ENCODE peak calls at places on chromosomes 13 and 19, in four cellular contexts. G is GM12878, D is SK-N-SH, E is HepG2. I is an unnamed sample.

GRCh38 chr19:17757125-17757524 is 5.8 kb downstream of the FCHO1 start:
- DNase-seq in G (no peak), D (peak; percentile 76), E (no peak), I (peak; percentile 52)

GRCh38 chr19:37980419-37980975 is 73.5 kb downstream of the SIPA1L3 start:
- DNase-seq in G (no peak), D (no peak), E (no peak), I (no peak)

GRCh38 chr19:49855277-49855675 is 4.3 kb downstream of the PTOV1 start:
- DNase-seq in G (no peak), D (no peak), E (no peak), I (no peak)

GRCh38 chr19:48881741-48882657 is 9.8 kb downstream of the PPP1R15A start:
- DNase-seq in G (no peak), D (no peak), E (no peak), I (peak; percentile 58)

GRCh38 chr19:7179917-7180306 is 110.4 kb downstream of the ZNF557 start:
- DNase-seq in G (no peak), D (no peak), E (no peak), I (no peak)

GRCh38 chr13:28922341-28922740 is 102.2 kb downstream of the MTUS2 start:
- DNase-seq in G (no peak), D (no peak), E (no peak), I (no peak)

GRCh38 chr19:51259348-51260245 is 8.7 kb downstream of the SIGLECL1 start:
- DNase-seq in G (peak; percentile 12), D (peak; percentile 48), E (peak; percentile 24), I (peak; percentile 43)

GRCh38 chr13:41054212-41054877 is 7.0 kb upstream of the WBP4 start:
- DNase-seq in G (peak; percentile 37), D (peak; percentile 41), E (peak; percentile 53), I (peak; percentile 22)

GRCh38 chr19:15869109-15869555 is 28.7 kb downstream of the CYP4F2 start:
- DNase-seq in G (no peak), D (peak; percentile 66), E (peak; percentile 60), I (peak; percentile 56)

GRCh38 chr13:103539265-103539664 is 473.0 kb upstream of the SLC10A2 start:
- DNase-seq in G (no peak), D (peak; percentile 45), E (no peak), I (no peak)

GRCh38 chr13:25687622-25688225 is 315.9 kb downstream of the ATP8A2 start:
- DNase-seq in G (no peak), D (no peak), E (no peak), I (no peak)

GRCh38 chr13:66534561-66534960 is 695.6 kb downstream of the PCDH9 start:
- DNase-seq in G (no peak), D (no peak), E (no peak), I (no peak)

GRCh38 chr19:8697671-8698432 is 743 bp downstream of the ACTL9 start:
- DNase-seq in G (no peak), D (peak; percentile 61), E (no peak), I (no peak)

GRCh38 chr13:63425131-63425530 is 2009.5 kb upstream of the PCDH20 start:
- DNase-seq in G (no peak), D (no peak), E (no peak), I (no peak)

GRCh38 chr19:14563989-14564650 is 7.7 kb downstream of the NDUFB7 start:
- DNase-seq in G (no peak), D (peak; percentile 88), E (no peak), I (peak; percentile 79)

GRCh38 chr19:41298327-41298964 is 11.5 kb upstream of the CCDC97 start:
- DNase-seq in G (no peak), D (no peak), E (no peak), I (no peak)

GRCh38 chr13:95707442-95708389 is 30.8 kb downstream of the DNAJC3 start:
- DNase-seq in G (no peak), D (no peak), E (no peak), I (no peak)

GRCh38 chr13:22220186-22221160 is 549.6 kb downstream of the FGF9 start:
- DNase-seq in G (no peak), D (peak; percentile 9), E (no peak), I (no peak)

GRCh38 chr19:50969413-50969760 is at the start of gene KLK6:
- DNase-seq in G (no peak), D (no peak), E (peak; percentile 18), I (no peak)

GRCh38 chr13:51923983-51924539 is 62.3 kb downstream of the CCDC70 start:
- DNase-seq in G (no peak), D (peak; percentile 40), E (peak; percentile 44), I (peak; percentile 30)

GRCh38 chr13:52891685-52892084 is 43.2 kb upstream of the PCDH8 start:
- DNase-seq in G (no peak), D (no peak), E (no peak), I (no peak)

GRCh38 chr19:29623726-29624488 is 17.8 kb downstream of the POP4 start:
- DNase-seq in G (no peak), D (no peak), E (no peak), I (no peak)

GRCh38 chr13:30109471-30110135 is 197.7 kb downstream of the KATNAL1 start:
- DNase-seq in G (no peak), D (no peak), E (no peak), I (no peak)

GRCh38 chr13:30108913-30109237 is 198.5 kb downstream of the KATNAL1 start:
- DNase-seq in G (no peak), D (no peak), E (peak; percentile 33), I (no peak)

GRCh38 chr13:30108216-30108912 is 199.0 kb downstream of the KATNAL1 start:
- DNase-seq in G (no peak), D (no peak), E (no peak), I (no peak)

GRCh38 chr13:30107126-30107525 is 200.2 kb downstream of the KATNAL1 start:
- DNase-seq in G (no peak), D (no peak), E (no peak), I (no peak)

DNA sequence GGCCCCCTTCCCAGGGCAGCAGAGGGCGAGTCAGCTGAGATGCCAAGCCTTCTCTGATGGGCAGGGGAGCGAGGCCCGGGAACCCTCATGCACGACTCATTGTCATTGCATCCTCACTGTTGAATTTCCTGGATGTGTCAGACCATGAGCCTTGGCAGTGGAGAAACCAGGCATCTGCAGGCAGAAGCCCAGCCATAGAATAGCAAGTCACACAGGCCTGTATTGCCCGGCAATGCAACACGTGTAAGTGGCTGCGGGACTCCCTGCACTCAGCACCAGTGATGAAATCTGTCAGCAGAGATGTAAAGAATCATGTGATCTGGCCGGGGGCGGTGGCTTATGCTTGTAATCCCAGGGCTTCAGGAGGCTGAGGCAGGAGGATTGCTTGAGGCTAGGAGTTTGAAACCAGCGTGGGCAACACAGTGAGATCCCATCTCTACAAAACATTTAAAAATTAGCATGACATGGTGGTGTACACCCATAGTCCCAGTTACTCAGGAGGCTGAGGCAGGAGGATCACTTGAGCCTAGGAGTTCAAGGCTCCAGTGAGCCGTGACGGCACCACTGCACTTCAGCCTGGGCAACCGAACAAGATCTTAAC is 199.7 kb downstream of the KATNAL1 start:
- DNase-seq in G (no peak), D (no peak), E (no peak), I (peak; percentile 8)
- TF ChIP-seq PBX3 in G (no peak), D (peak; percentile 50), E (no peak), I (no peak)

GRCh38 chr13:50209646-50210045 is 194.4 kb downstream of the KCNRG start:
- DNase-seq in G (no peak), D (no peak), E (no peak), I (no peak)
- H3K4me3 ChIP-seq in G (no peak overlapping the region), D (no peak overlapping the region), E (no peak overlapping the region), I (no peak overlapping the region)

GRCh38 chr19:10460714-10461046 is 40.3 kb downstream of the PDE4A start:
- DNase-seq in G (no peak), D (no peak), E (no peak), I (no peak)

GRCh38 chr19:10464456-10464855 is 38.7 kb downstream of the KEAP1 start:
- DNase-seq in G (no peak), D (no peak), E (no peak), I (no peak)

GRCh38 chr19:10467104-10467706 is 36.0 kb downstream of the KEAP1 start:
- DNase-seq in G (no peak), D (peak; percentile 8), E (no peak), I (no peak)

GRCh38 chr19:10462557-10462956 is 40.6 kb downstream of the KEAP1 start:
- DNase-seq in G (no peak), D (peak; percentile 8), E (no peak), I (no peak)

DNA sequence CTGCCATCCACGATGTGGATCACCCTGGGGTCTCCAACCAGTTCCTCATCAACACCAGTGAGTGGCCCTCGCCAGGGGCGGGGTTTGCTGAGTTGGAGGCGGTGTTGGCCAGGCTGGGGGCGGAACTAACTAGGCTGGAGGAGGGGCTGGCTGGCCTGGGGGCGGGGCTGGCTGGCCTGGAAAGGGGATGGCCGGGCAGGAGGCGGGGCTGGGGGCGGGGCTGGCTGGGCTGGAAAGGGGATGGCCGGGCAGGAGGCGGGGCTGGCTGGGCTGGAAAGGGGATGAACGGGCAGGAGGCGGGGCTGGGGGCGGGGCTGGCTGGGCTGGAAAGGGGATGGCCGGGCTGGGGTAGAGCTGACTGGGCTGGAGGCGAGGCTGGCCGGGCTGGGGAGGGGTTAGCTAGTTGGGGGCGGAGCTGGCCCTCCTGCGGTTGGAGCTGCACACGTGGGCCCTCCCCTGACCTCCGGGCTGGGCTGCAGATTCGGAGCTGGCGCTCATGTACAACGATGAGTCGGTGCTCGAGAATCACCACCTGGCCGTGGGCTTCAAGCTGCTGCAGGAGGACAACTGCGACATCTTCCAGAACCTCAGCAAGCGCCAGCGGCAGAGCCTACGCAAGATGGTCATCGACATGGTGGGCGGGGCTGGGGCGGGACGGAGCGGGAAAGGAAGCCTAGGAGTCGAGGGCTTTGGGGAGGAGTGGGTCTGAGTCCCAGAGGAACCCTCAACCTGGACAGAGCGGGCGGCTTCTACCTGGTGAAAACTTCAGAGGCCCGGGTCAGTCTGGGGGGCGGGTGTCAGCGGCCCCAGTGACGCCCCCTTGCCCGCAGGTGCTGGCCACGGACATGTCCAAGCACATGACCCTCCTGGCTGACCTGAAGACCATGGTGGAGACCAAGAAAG is 41.0 kb downstream of the PDE4A start:
- DNase-seq in G (peak; percentile 60), D (peak; percentile 99), E (peak; percentile 12), I (peak; percentile 67)
- TF ChIP-seq PBX3 in G (no peak), D (no peak), E (no peak), I (no peak)

GRCh38 chr19:44847144-44848035 is 1.3 kb downstream of the NECTIN2 start:
- DNase-seq in G (no peak), D (peak; percentile 51), E (peak; percentile 42), I (peak; percentile 65)

GRCh38 chr19:44845612-44846454 is at the start of gene NECTIN2:
- DNase-seq in G (peak; percentile 37), D (peak; percentile 98), E (peak; percentile 95), I (peak; percentile 100)

GRCh38 chr19:44846455-44847143 is 502 bp downstream of the NECTIN2 start:
- DNase-seq in G (no peak), D (peak; percentile 48), E (no peak), I (no peak)

GRCh38 chr19:44848805-44849457 is 2.8 kb downstream of the NECTIN2 start:
- DNase-seq in G (no peak), D (peak; percentile 47), E (no peak), I (no peak)

DNA sequence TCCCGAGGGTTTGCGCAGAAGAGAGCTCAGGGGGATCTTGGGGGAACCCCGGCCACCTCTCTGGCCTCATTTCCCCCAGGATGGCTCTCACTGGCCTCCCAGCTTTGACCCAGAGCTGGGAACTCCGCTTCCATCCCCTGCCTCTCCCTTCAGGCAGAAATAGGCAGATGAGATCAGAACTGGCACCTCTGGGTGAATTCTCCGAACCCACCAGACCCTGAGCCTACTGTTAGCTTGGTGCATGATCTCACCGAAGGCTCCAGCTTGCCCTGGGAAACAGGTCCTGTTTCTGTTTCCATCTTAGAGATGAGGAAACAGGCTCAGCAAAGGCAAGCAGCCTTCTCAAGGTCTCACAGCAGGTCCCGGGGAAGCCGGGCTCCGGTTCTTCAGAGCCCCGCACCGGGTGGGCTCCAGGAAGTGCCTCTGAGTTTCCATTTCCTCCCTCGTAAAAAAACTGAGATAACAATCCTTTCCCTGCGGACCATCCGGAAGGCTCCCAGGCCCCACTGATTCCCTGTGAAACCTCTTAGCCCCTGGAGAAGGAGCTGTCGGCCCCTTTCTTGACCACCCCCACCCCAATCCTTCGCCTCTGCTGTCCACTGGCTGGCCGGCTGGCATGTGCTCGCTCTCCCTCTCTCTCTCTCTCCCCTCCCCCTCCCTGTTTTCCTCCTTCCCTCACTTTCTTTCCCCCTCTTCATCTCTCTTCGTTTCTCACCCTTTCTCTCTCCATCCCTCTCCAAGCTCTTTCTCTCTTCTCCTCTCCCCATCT is 2.1 kb downstream of the NECTIN2 start:
- DNase-seq in G (no peak), D (peak; percentile 41), E (no peak), I (no peak)
- H3K4me3 ChIP-seq in G (no peak overlapping the region), D (peak overlapping the region; percentile 98), E (peak overlapping the region; percentile 95), I (peak overlapping the region; percentile 97)

I was measured in A549.